ENCODE peak calls at places on chromosomes 5 and 9, in seven cellular contexts. P is HCT116, V is K562, H is H1, E is HepG2, U is NT2/D1, N is GM12878. O is an unnamed sample.

GRCh38 chr5:154756203-154756870 is 1.2 kb downstream of the LARP1 start:
- DNase-seq in P (no peak), V (peak), U (no peak), E (no peak), H (no peak), N (no peak), O (peak)

GRCh38 chr9:98775831-98776441 is 20.4 kb downstream of the ANKS6 start:
- DNase-seq in V (peak), P (peak), N (no peak), H (no peak), U (peak), E (peak), O (peak)

GRCh38 chr5:135341021-135341666 is 57.9 kb downstream of the MACROH2A1 start:
- DNase-seq in N (no peak), P (no peak), U (no peak), E (no peak), V (no peak), H (no peak), O (peak)

GRCh38 chr9:106284300-106284699 is 578.7 kb upstream of the ZNF462 start:
- DNase-seq in N (no peak), E (no peak), U (peak), V (no peak), H (no peak), P (no peak), O (peak)

GRCh38 chr5:41406424-41406823 is 104.0 kb downstream of the PLCXD3 start:
- DNase-seq in P (no peak), N (no peak), U (no peak), V (no peak), E (peak), H (no peak), O (no peak)

GRCh38 chr5:172664018-172664417 is 23.0 kb downstream of the NEURL1B start:
- DNase-seq in E (no peak), H (no peak), N (no peak), U (no peak), V (no peak), P (no peak), O (no peak)

GRCh38 chr9:129141066-129142041 is 30.1 kb downstream of the PTPA start:
- DNase-seq in P (no peak), E (no peak), H (no peak), N (peak), V (no peak), U (no peak), O (no peak)

GRCh38 chr5:68755293-68755692 is 338.5 kb upstream of the SLC30A5 start:
- DNase-seq in V (no peak), U (no peak), H (no peak), N (no peak), E (no peak), P (no peak), O (no peak)

GRCh38 chr5:74209566-74209965 is 431.0 kb downstream of the ENC1 start:
- DNase-seq in V (no peak), H (no peak), N (no peak), E (no peak), P (no peak), U (no peak), O (no peak)

GRCh38 chr5:149561848-149562247 is 10.6 kb upstream of the CSNK1A1 start:
- DNase-seq in E (peak), P (peak), V (no peak), U (no peak), N (no peak), H (no peak), O (peak)

GRCh38 chr5:64301566-64301965 is 135.9 kb downstream of the RNF180 start:
- DNase-seq in V (no peak), E (no peak), H (no peak), U (no peak), P (no peak), N (no peak), O (no peak)

GRCh38 chr5:10860645-10861455 is 99.8 kb upstream of the DAP start:
- DNase-seq in V (no peak), U (no peak), H (no peak), E (no peak), N (no peak), P (no peak), O (no peak)

GRCh38 chr5:72036951-72037350 is 70.3 kb upstream of the MAP1B start:
- DNase-seq in N (no peak), P (no peak), H (no peak), E (no peak), U (peak), V (no peak), O (no peak)

GRCh38 chr5:84696651-84697050 is 312.0 kb upstream of the EDIL3 start:
- DNase-seq in N (no peak), P (peak), E (no peak), V (no peak), U (no peak), H (no peak), O (no peak)

GRCh38 chr5:143147918-143148317 is 255.6 kb downstream of the NR3C1 start:
- DNase-seq in E (no peak), V (no peak), P (no peak), N (no peak), H (no peak), U (no peak), O (no peak)

GRCh38 chr5:78667461-78668103 is 19.0 kb upstream of the LHFPL2 start:
- DNase-seq in E (no peak), V (no peak), N (no peak), H (no peak), P (no peak), U (no peak), O (no peak)

GRCh38 chr5:165630211-165630866 is 2124.9 kb downstream of the MAT2B start:
- DNase-seq in E (peak), H (peak), P (no peak), V (peak), N (peak), U (peak), O (peak)

GRCh38 chr5:72013741-72014703 is 93.3 kb upstream of the MAP1B start:
- DNase-seq in P (no peak), N (no peak), V (no peak), H (no peak), E (no peak), U (no peak), O (no peak)

GRCh38 chr5:116495786-116496185 is 78.8 kb downstream of the SEMA6A start:
- DNase-seq in E (no peak), U (no peak), N (no peak), V (no peak), P (no peak), H (no peak), O (no peak)

GRCh38 chr5:116488334-116488733 is 86.3 kb downstream of the SEMA6A start:
- DNase-seq in V (no peak), U (no peak), P (no peak), H (no peak), E (no peak), N (no peak), O (no peak)

GRCh38 chr5:116494784-116495480 is 79.7 kb downstream of the SEMA6A start:
- DNase-seq in U (no peak), P (no peak), V (no peak), E (peak), N (no peak), H (no peak), O (no peak)

GRCh38 chr5:116492776-116493175 is 81.8 kb downstream of the SEMA6A start:
- DNase-seq in N (no peak), U (no peak), V (no peak), E (no peak), P (no peak), H (no peak), O (peak)

GRCh38 chr5:116492016-116492623 is 82.5 kb downstream of the SEMA6A start:
- DNase-seq in U (no peak), H (no peak), N (no peak), V (no peak), P (no peak), E (peak), O (no peak)
- TF ChIP-seq YY1 in U (no peak), H (no peak), N (no peak), V (no peak), P (no peak), E (no peak), O (no peak)

DNA sequence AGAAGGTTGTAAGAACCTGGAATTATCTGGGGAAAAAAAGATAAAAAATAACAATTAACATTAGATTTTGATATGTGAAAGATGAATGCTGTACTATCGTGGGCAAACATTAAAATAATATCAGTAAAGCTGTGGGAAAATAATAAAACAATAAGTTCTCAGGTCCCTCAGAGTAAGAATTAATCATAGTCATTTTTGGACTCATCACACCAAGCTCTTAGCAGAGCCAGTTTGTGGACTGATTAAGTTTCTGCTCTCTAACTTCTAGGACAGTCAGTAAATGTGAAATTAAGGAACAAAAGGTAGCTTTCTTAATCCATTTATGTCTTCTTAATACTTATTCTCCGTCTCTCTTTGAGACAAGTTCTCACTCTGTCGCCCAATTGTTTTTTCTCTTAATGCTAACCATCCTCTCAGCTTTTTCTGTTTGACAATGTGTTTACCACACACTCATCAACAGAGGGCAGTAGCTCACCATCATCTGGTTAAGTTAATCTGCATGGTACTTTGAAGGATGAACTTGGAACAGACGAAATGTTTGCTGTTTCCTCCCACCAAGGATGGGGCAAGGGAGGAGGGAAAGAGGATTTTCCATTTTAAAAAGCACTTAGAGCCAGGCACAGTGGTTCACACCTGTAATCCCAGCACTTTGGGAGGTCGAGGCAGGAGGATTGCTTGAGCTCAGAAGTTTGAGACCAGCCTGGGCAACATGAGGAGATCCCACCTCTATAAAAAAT is 5.3 kb upstream of the ACO1 start:
- DNase-seq in U (peak), H (no peak), V (peak), P (peak), E (peak), N (peak), O (peak)
- TF ChIP-seq YY1 in U (no peak), H (no peak), V (no peak), P (no peak), E (no peak), N (no peak), O (no peak)

GRCh38 chr5:170554566-170555267 is 50.9 kb downstream of the KCNIP1 start:
- DNase-seq in V (no peak), U (no peak), N (no peak), E (no peak), H (no peak), P (no peak), O (peak)

GRCh38 chr5:170551076-170551475 is 47.3 kb downstream of the KCNIP1 start:
- DNase-seq in E (no peak), H (no peak), U (no peak), P (no peak), N (no peak), V (no peak), O (no peak)

GRCh38 chr5:170553218-170553617 is 49.4 kb downstream of the KCNIP1 start:
- DNase-seq in E (no peak), P (no peak), U (no peak), N (no peak), V (no peak), H (no peak), O (no peak)

GRCh38 chr5:170551622-170552021 is 47.8 kb downstream of the KCNIP1 start:
- DNase-seq in V (no peak), P (no peak), N (no peak), H (no peak), U (no peak), E (no peak), O (no peak)

DNA sequence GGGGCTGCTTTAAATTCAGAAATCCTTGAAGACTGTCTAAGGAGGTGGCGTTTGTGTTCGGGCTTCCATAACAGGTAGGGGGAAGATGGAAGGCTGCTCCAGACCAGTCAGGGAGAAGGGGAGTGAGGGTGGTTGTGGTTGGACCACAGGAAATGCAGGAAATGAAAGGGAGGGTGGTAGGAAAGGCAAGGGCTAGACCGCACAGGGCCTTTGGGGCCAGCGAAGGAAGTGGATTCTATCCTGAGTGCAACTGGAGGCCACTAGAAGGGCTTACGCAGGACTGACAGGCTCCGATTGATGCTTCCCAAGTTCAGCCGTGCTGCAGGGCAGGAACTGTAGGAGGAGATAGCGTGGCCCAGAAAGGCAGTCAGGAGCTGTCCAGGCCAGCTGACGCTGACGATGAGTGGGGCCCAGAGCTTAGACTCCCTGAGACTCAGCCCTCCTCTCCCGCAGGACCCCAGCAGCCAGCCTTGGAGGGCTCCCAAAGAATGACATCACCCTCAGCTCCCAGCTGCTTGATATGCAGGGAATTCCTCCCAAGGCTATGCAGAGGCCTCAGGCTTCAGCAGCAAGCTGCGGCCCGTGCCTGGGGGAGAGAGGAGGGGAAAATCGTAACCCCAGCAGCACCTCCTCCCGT is 48.8 kb downstream of the KCNIP1 start:
- DNase-seq in P (no peak), N (no peak), V (no peak), H (peak), E (no peak), U (peak), O (no peak)
- TF ChIP-seq YY1 in P (no peak), N (no peak), V (no peak), H (no peak), E (no peak), U (no peak), O (no peak)

GRCh38 chr5:96968614-96969013 is 32.7 kb downstream of the LNPEP start:
- DNase-seq in E (no peak), N (no peak), H (no peak), V (no peak), U (no peak), P (no peak), O (no peak)
- TF ChIP-seq YY1 in E (no peak), N (no peak), H (no peak), V (no peak), U (no peak), P (no peak), O (no peak)

DNA sequence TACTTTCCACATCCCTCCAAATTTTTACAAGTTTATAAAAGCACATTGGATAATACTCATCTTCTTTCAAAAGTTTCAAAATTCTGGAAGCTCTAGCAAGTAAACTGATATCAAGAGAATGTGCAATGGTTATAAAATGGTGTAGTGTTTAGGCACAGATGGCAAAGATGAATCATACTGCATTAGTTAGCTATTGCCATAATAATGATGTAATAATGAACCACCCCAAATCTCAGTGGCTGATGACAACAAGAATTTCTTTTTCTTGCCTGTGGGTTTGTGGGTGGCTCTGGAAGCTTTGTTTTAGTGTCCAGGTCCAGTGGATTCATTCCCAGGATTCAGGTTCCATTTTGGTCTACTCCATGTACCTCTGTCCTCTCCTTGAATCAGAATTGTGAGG is 319.0 kb downstream of the BRINP1 start:
- DNase-seq in V (no peak), N (no peak), E (no peak), P (no peak), H (no peak), U (no peak), O (no peak)
- TF ChIP-seq YY1 in V (no peak), N (no peak), E (no peak), P (no peak), H (no peak), U (no peak), O (no peak)

DNA sequence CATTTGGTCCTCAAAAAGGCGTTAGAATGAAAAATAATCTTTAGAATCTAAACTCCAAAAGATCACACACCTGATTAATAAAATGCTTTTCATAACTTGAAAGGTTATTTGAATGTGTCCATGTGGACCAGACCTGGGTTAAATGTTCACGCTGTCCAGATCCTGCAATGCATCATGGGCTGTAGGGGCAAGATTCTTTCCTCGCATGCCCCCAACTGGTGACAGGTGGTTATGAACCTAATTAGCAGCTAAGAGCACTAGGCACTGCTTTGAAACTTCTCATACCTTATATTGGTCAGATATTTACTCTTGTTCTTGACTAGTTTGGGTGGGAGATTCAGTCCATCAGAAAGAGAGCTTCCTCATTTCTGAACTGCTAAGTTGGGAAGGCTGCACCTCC is 19.3 kb upstream of the PIP5K1B start:
- DNase-seq in N (no peak), P (peak), U (no peak), E (peak), V (peak), H (no peak), O (peak)
- TF ChIP-seq YY1 in N (peak), P (no peak), U (no peak), E (no peak), V (no peak), H (no peak), O (no peak)

O was measured in SK-N-SH.